ENCODE peak calls at places on chromosomes 5 and 9, in nine cellular contexts. J is fibroblast of lung; D is CD4-positive, CD25-positive, alpha-beta regulatory T cell; R is endodermal cell; W is adrenal gland; F is HCT116; T is gastrocnemius medialis; G is trophoblast cell; O is CD8-positive, alpha-beta memory T cell. M is an unnamed sample.
A peak's percentile ranks its signal among the peaks of the same experiment; 100 is the strongest.

GRCh38 chr5:123814796-123815479 is 303.0 kb downstream of the CSNK1G3 start:
- DNase-seq in O (no peak), J (peak; percentile 27), G (no peak), T (no peak), F (no peak), R (no peak), D (no peak), W (no peak), M (no peak)

GRCh38 chr9:75039006-75039405 is 10.9 kb upstream of the CARNMT1 start:
- DNase-seq in D (no peak), F (no peak), J (peak; percentile 78), W (no peak), T (no peak), R (no peak), G (no peak), O (no peak), M (peak; percentile 48)

GRCh38 chr9:38228331-38229122 is 159.5 kb upstream of the SHB start:
- DNase-seq in J (no peak), T (no peak), F (no peak), W (no peak), D (no peak), O (no peak), R (no peak), G (peak; percentile 22), M (no peak)

GRCh38 chr9:114371986-114372917 is 15.5 kb downstream of the AKNA start:
- DNase-seq in O (peak; percentile 52), W (no peak), D (peak; percentile 31), J (no peak), G (no peak), R (no peak), F (no peak), T (peak; percentile 39), M (no peak)

GRCh38 chr9:111730937-111731567 is 63.7 kb downstream of the SHOC1 start:
- DNase-seq in W (no peak), F (no peak), T (no peak), R (no peak), D (no peak), J (peak; percentile 86), O (no peak), G (peak; percentile 3), M (peak; percentile 3)

GRCh38 chr5:150224483-150225027 is 34.7 kb downstream of the SLC6A7 start:
- DNase-seq in J (no peak), D (no peak), T (no peak), F (no peak), G (no peak), W (no peak), O (no peak), R (no peak), M (no peak)

GRCh38 chr5:127909078-127909477 is 174.5 kb upstream of the SLC12A2 start:
- DNase-seq in R (peak; percentile 81), W (no peak), F (peak; percentile 59), O (no peak), D (no peak), T (no peak), G (no peak), J (peak; percentile 68), M (peak; percentile 48)

GRCh38 chr5:141192110-141192725 is at the start of gene PCDHB10:
- DNase-seq in G (no peak), O (no peak), F (peak; percentile 32), T (no peak), W (no peak), J (peak; percentile 8), D (no peak), R (peak; percentile 92), M (peak; percentile 43)

GRCh38 chr9:98081477-98082219 is 25.1 kb downstream of the NANS start:
- DNase-seq in W (peak; percentile 72), G (peak; percentile 94), O (no peak), D (no peak), R (no peak), T (no peak), J (no peak), F (no peak), M (peak; percentile 65)

GRCh38 chr9:99400184-99400731 is 178.2 kb downstream of the SEC61B start:
- DNase-seq in J (no peak), O (no peak), W (no peak), T (no peak), D (no peak), F (no peak), R (peak; percentile 70), G (peak; percentile 31), M (no peak)

GRCh38 chr9:123562844-123563346 is 206.9 kb downstream of the CRB2 start:
- DNase-seq in O (no peak), F (no peak), D (no peak), R (no peak), W (no peak), T (no peak), G (no peak), J (peak; percentile 83), M (peak; percentile 73)

GRCh38 chr9:14079440-14079839 is 234.5 kb downstream of the NFIB start:
- DNase-seq in T (no peak), J (no peak), R (no peak), O (no peak), D (no peak), W (no peak), G (no peak), F (no peak), M (no peak)

GRCh38 chr9:89677696-89678393 is 73.0 kb downstream of the GADD45G start:
- DNase-seq in T (no peak), J (peak; percentile 15), F (no peak), G (no peak), O (no peak), R (peak; percentile 79), W (no peak), D (no peak), M (peak; percentile 37)

GRCh38 chr9:121889990-121890563 is 203.0 kb downstream of the TTLL11 start:
- DNase-seq in J (no peak), D (no peak), G (no peak), T (no peak), F (no peak), R (no peak), W (no peak), O (no peak), M (peak; percentile 65)

GRCh38 chr5:96297290-96297689 is 135.8 kb downstream of the PCSK1 start:
- DNase-seq in G (peak; percentile 34), W (peak; percentile 62), O (no peak), F (no peak), R (no peak), D (no peak), J (peak; percentile 87), T (no peak), M (peak; percentile 72)

GRCh38 chr9:91162784-91163440 is 198.8 kb downstream of the AUH start:
- DNase-seq in D (no peak), J (peak; percentile 36), O (no peak), T (no peak), G (no peak), W (no peak), F (no peak), R (peak; percentile 62), M (peak; percentile 43)

GRCh38 chr9:89635007-89635742 is 30.4 kb downstream of the GADD45G start:
- DNase-seq in G (peak; percentile 44), R (no peak), T (no peak), F (no peak), O (no peak), W (no peak), J (peak; percentile 35), D (no peak), M (peak; percentile 66)

DNA sequence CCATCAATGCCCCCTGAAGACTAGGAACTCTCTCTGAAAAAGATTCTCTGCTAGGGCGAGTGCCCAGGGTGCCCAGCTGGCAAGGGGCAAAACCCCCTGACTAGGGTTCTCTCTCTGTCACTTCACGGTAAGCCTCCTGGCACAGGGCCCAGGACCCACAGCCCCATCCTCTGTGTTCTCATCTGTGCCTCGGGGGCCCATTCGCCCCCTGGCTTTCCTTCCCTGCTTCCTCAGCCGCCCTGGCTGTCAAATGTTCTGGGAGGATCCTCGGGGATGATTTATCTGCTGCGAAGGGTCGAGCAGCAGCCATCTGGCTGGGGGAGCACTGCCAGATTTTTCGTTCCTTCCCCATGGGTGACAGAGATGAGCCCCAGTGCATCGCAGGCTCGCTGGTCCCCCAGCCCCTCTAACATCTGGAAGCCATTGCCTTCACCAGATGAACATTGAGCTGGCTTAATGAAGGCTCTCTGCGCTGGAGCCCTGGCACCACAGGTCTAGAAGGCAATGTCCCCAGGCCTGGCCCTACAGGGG is 24.2 kb downstream of the HMCN2 start:
- DNase-seq in D (no peak), F (no peak), R (peak; percentile 30), G (no peak), T (no peak), J (no peak), W (no peak), O (no peak), M (no peak)
- H3K27me3 ChIP-seq in D (peaks cover 2% of the 10 kb centered on the region), F (peaks cover 69% of the 10 kb centered on the region), R (no peaks in the 10 kb centered on the region), G (no peaks in the 10 kb centered on the region), T (peaks cover 34% of the 10 kb centered on the region), J (peaks cover 35% of the 10 kb centered on the region), W (peaks cover 8% of the 10 kb centered on the region), O (no peaks in the 10 kb centered on the region), M (peaks cover 37% of the 10 kb centered on the region)

GRCh38 chr9:137172907-137173794 is 1.3 kb upstream of the TMEM210 start:
- DNase-seq in D (no peak), W (no peak), J (no peak), R (no peak), T (no peak), G (no peak), F (no peak), O (no peak), M (no peak)

GRCh38 chr9:137169764-137170460 is at the start of gene LRRC26:
- DNase-seq in R (no peak), D (no peak), O (no peak), G (no peak), J (no peak), F (no peak), W (no peak), T (no peak), M (no peak)

GRCh38 chr9:137170486-137171148 is 766 bp upstream of the LRRC26 start:
- DNase-seq in R (no peak), W (no peak), D (no peak), J (no peak), T (no peak), G (no peak), O (no peak), F (no peak), M (no peak)

GRCh38 chr9:137168907-137169763 is 716 bp downstream of the LRRC26 start:
- DNase-seq in J (peak; percentile 18), T (no peak), W (no peak), D (no peak), O (no peak), R (peak; percentile 92), F (peak; percentile 65), G (peak; percentile 15), M (peak; percentile 56)

GRCh38 chr9:137171149-137172063 is at the start of gene TMEM210:
- DNase-seq in O (no peak), R (no peak), W (no peak), F (no peak), J (no peak), D (no peak), G (no peak), T (no peak), M (no peak)
- H3K27me3 ChIP-seq in O (peaks cover 21% of the 10 kb centered on the region), R (peaks cover 94% of the 10 kb centered on the region), W (peaks cover 57% of the 10 kb centered on the region), F (no peaks in the 10 kb centered on the region), J (peaks cover 30% of the 10 kb centered on the region), D (no peaks in the 10 kb centered on the region), G (peaks cover 45% of the 10 kb centered on the region), T (peaks cover 40% of the 10 kb centered on the region), M (peaks cover 23% of the 10 kb centered on the region)

GRCh38 chr5:135535420-135535819 is 344 bp downstream of the NEUROG1 start:
- DNase-seq in F (no peak), R (no peak), G (no peak), J (no peak), T (no peak), D (no peak), O (no peak), W (no peak), M (peak; percentile 52)
- H3K27me3 ChIP-seq in F (peaks cover 4% of the 10 kb centered on the region), R (peaks cover 100% of the 10 kb centered on the region), G (peaks cover 66% of the 10 kb centered on the region), J (peaks cover 43% of the 10 kb centered on the region), T (peaks cover 64% of the 10 kb centered on the region), D (peaks cover 35% of the 10 kb centered on the region), O (peaks cover 23% of the 10 kb centered on the region), W (peaks cover 56% of the 10 kb centered on the region), M (peaks cover 31% of the 10 kb centered on the region)

GRCh38 chr9:135165756-135166519 is 78.5 kb downstream of the OLFM1 start:
- DNase-seq in J (no peak), O (no peak), R (no peak), T (no peak), D (no peak), F (no peak), W (no peak), G (no peak), M (no peak)
- H3K27me3 ChIP-seq in J (no peaks in the 10 kb centered on the region), O (no peaks in the 10 kb centered on the region), R (peaks cover under 1% of the 10 kb centered on the region), T (peaks cover 15% of the 10 kb centered on the region), D (no peaks in the 10 kb centered on the region), F (peaks cover 43% of the 10 kb centered on the region), W (no peaks in the 10 kb centered on the region), G (no peaks in the 10 kb centered on the region), M (no peaks in the 10 kb centered on the region)